ENCODE peak calls at places on chromosomes 1 and 21, in eight cellular contexts. One of them, this sample, is unnamed.

GRCh38 chr1:244414543-244414942 is 37.2 kb downstream of the ADSS2 start:
- DNase-seq in lower leg skin: no peak
- DNase-seq in GM20000: no peak
- DNase-seq in endothelial cell of umbilical vein: peak
- DNase-seq in tibial artery: no peak
- DNase-seq in heart left ventricle: no peak
- DNase-seq in GM13977: no peak
- DNase-seq in Calu3: no peak
- DNase-seq in this sample: no peak

GRCh38 chr1:99527078-99527477 is 118.8 kb upstream of the PALMD start:
- DNase-seq in lower leg skin: no peak
- DNase-seq in GM20000: no peak
- DNase-seq in endothelial cell of umbilical vein: peak
- DNase-seq in tibial artery: no peak
- DNase-seq in heart left ventricle: no peak
- DNase-seq in GM13977: no peak
- DNase-seq in Calu3: no peak
- DNase-seq in this sample: no peak

GRCh38 chr1:1806890-1807289 is 28.6 kb upstream of the NADK start:
- DNase-seq in lower leg skin: no peak
- DNase-seq in GM20000: no peak
- DNase-seq in endothelial cell of umbilical vein: no peak
- DNase-seq in tibial artery: no peak
- DNase-seq in heart left ventricle: no peak
- DNase-seq in GM13977: no peak
- DNase-seq in Calu3: no peak
- DNase-seq in this sample: no peak

GRCh38 chr1:53501065-53502005 is 42.1 kb downstream of the DMRTB1 start:
- DNase-seq in lower leg skin: no peak
- DNase-seq in GM20000: no peak
- DNase-seq in endothelial cell of umbilical vein: no peak
- DNase-seq in tibial artery: no peak
- DNase-seq in heart left ventricle: no peak
- DNase-seq in GM13977: no peak
- DNase-seq in Calu3: no peak
- DNase-seq in this sample: no peak

GRCh38 chr1:11761988-11762406 is at the start of gene C1orf167:
- DNase-seq in lower leg skin: no peak
- DNase-seq in GM20000: no peak
- DNase-seq in endothelial cell of umbilical vein: no peak
- DNase-seq in tibial artery: no peak
- DNase-seq in heart left ventricle: no peak
- DNase-seq in GM13977: no peak
- DNase-seq in Calu3: no peak
- DNase-seq in this sample: no peak

GRCh38 chr1:220301630-220302029 is 29.4 kb upstream of the RAB3GAP2 start:
- DNase-seq in lower leg skin: no peak
- DNase-seq in GM20000: no peak
- DNase-seq in endothelial cell of umbilical vein: no peak
- DNase-seq in tibial artery: no peak
- DNase-seq in heart left ventricle: no peak
- DNase-seq in GM13977: no peak
- DNase-seq in Calu3: no peak
- DNase-seq in this sample: no peak

GRCh38 chr1:169548312-169548711 is 38.0 kb downstream of the F5 start:
- DNase-seq in lower leg skin: no peak
- DNase-seq in GM20000: no peak
- DNase-seq in endothelial cell of umbilical vein: no peak
- DNase-seq in tibial artery: no peak
- DNase-seq in heart left ventricle: no peak
- DNase-seq in GM13977: no peak
- DNase-seq in Calu3: no peak
- DNase-seq in this sample: no peak

GRCh38 chr1:230548357-230548756 is 93.9 kb upstream of the COG2 start:
- DNase-seq in lower leg skin: no peak
- DNase-seq in GM20000: no peak
- DNase-seq in endothelial cell of umbilical vein: no peak
- DNase-seq in tibial artery: no peak
- DNase-seq in heart left ventricle: no peak
- DNase-seq in GM13977: no peak
- DNase-seq in Calu3: no peak
- DNase-seq in this sample: no peak

GRCh38 chr1:112638109-112638426 is 18.4 kb downstream of the CAPZA1 start:
- DNase-seq in lower leg skin: no peak
- DNase-seq in GM20000: no peak
- DNase-seq in endothelial cell of umbilical vein: no peak
- DNase-seq in tibial artery: no peak
- DNase-seq in heart left ventricle: no peak
- DNase-seq in GM13977: no peak
- DNase-seq in Calu3: no peak
- DNase-seq in this sample: no peak

GRCh38 chr21:40404319-40404906 is 442.5 kb downstream of the DSCAM start:
- DNase-seq in lower leg skin: no peak
- DNase-seq in GM20000: no peak
- DNase-seq in endothelial cell of umbilical vein: no peak
- DNase-seq in tibial artery: no peak
- DNase-seq in heart left ventricle: no peak
- DNase-seq in GM13977: no peak
- DNase-seq in Calu3: no peak
- DNase-seq in this sample: no peak

GRCh38 chr1:227845519-227845918 is 30.0 kb downstream of the PRSS38 start:
- DNase-seq in lower leg skin: peak
- DNase-seq in GM20000: no peak
- DNase-seq in endothelial cell of umbilical vein: no peak
- DNase-seq in tibial artery: no peak
- DNase-seq in heart left ventricle: no peak
- DNase-seq in GM13977: no peak
- DNase-seq in Calu3: no peak
- DNase-seq in this sample: no peak

GRCh38 chr1:10107985-10108663 is 75.4 kb downstream of the UBE4B start:
- DNase-seq in lower leg skin: no peak
- DNase-seq in GM20000: no peak
- DNase-seq in endothelial cell of umbilical vein: peak
- DNase-seq in tibial artery: no peak
- DNase-seq in heart left ventricle: no peak
- DNase-seq in GM13977: no peak
- DNase-seq in Calu3: peak
- DNase-seq in this sample: no peak

GRCh38 chr1:48859429-48859828 is 82.7 kb upstream of the BEND5 start:
- DNase-seq in lower leg skin: no peak
- DNase-seq in GM20000: no peak
- DNase-seq in endothelial cell of umbilical vein: no peak
- DNase-seq in tibial artery: no peak
- DNase-seq in heart left ventricle: no peak
- DNase-seq in GM13977: no peak
- DNase-seq in Calu3: no peak
- DNase-seq in this sample: no peak

GRCh38 chr21:45323487-45324380 is 36.0 kb upstream of the POFUT2 start:
- DNase-seq in lower leg skin: no peak
- DNase-seq in GM20000: no peak
- DNase-seq in endothelial cell of umbilical vein: no peak
- DNase-seq in tibial artery: peak
- DNase-seq in heart left ventricle: no peak
- DNase-seq in GM13977: no peak
- DNase-seq in Calu3: no peak
- DNase-seq in this sample: no peak

GRCh38 chr1:25566730-25567341 is 23.4 kb downstream of the LDLRAP1 start:
- DNase-seq in lower leg skin: no peak
- DNase-seq in GM20000: no peak
- DNase-seq in endothelial cell of umbilical vein: no peak
- DNase-seq in tibial artery: peak
- DNase-seq in heart left ventricle: peak
- DNase-seq in GM13977: no peak
- DNase-seq in Calu3: no peak
- DNase-seq in this sample: no peak

GRCh38 chr1:81174052-81174451 is 626.7 kb upstream of the ADGRL2 start:
- DNase-seq in lower leg skin: no peak
- DNase-seq in GM20000: no peak
- DNase-seq in endothelial cell of umbilical vein: no peak
- DNase-seq in tibial artery: no peak
- DNase-seq in heart left ventricle: no peak
- DNase-seq in GM13977: no peak
- DNase-seq in Calu3: peak
- DNase-seq in this sample: no peak

GRCh38 chr1:151502859-151503509 is 8.2 kb upstream of the CGN start:
- DNase-seq in lower leg skin: no peak
- DNase-seq in GM20000: no peak
- DNase-seq in endothelial cell of umbilical vein: no peak
- DNase-seq in tibial artery: no peak
- DNase-seq in heart left ventricle: no peak
- DNase-seq in GM13977: no peak
- DNase-seq in Calu3: no peak
- DNase-seq in this sample: no peak

GRCh38 chr1:15295676-15296075 is 48.7 kb downstream of the FHAD1 start:
- DNase-seq in lower leg skin: no peak
- DNase-seq in GM20000: no peak
- DNase-seq in endothelial cell of umbilical vein: no peak
- DNase-seq in tibial artery: no peak
- DNase-seq in heart left ventricle: no peak
- DNase-seq in GM13977: no peak
- DNase-seq in Calu3: no peak
- DNase-seq in this sample: no peak

GRCh38 chr1:31633117-31633516 is 11.6 kb downstream of the PEF1 start:
- DNase-seq in lower leg skin: no peak
- DNase-seq in GM20000: no peak
- DNase-seq in endothelial cell of umbilical vein: no peak
- DNase-seq in tibial artery: no peak
- DNase-seq in heart left ventricle: no peak
- DNase-seq in GM13977: no peak
- DNase-seq in Calu3: peak
- DNase-seq in this sample: no peak

GRCh38 chr1:17119076-17119743 is at the start of gene PADI2:
- DNase-seq in lower leg skin: peak
- DNase-seq in GM20000: peak
- DNase-seq in endothelial cell of umbilical vein: peak
- DNase-seq in tibial artery: peak
- DNase-seq in heart left ventricle: peak
- DNase-seq in GM13977: peak
- DNase-seq in Calu3: peak
- DNase-seq in this sample: peak
- TF ChIP-seq CTCF in lower leg skin: no peak
- TF ChIP-seq CTCF in GM20000: no peak
- TF ChIP-seq CTCF in endothelial cell of umbilical vein: no peak
- TF ChIP-seq CTCF in tibial artery: no peak
- TF ChIP-seq CTCF in heart left ventricle: no peak
- TF ChIP-seq CTCF in GM13977: no peak
- TF ChIP-seq CTCF in Calu3: no peak
- TF ChIP-seq CTCF in this sample: no peak

GRCh38 chr1:107787299-107787698 is 177.7 kb downstream of the VAV3 start:
- DNase-seq in lower leg skin: no peak
- DNase-seq in GM20000: peak
- DNase-seq in endothelial cell of umbilical vein: no peak
- DNase-seq in tibial artery: no peak
- DNase-seq in heart left ventricle: no peak
- DNase-seq in GM13977: no peak
- DNase-seq in Calu3: no peak
- DNase-seq in this sample: no peak
- TF ChIP-seq CTCF in lower leg skin: no peak
- TF ChIP-seq CTCF in GM20000: no peak
- TF ChIP-seq CTCF in endothelial cell of umbilical vein: no peak
- TF ChIP-seq CTCF in tibial artery: no peak
- TF ChIP-seq CTCF in heart left ventricle: no peak
- TF ChIP-seq CTCF in GM13977: peak
- TF ChIP-seq CTCF in Calu3: no peak
- TF ChIP-seq CTCF in this sample: peak

DNA sequence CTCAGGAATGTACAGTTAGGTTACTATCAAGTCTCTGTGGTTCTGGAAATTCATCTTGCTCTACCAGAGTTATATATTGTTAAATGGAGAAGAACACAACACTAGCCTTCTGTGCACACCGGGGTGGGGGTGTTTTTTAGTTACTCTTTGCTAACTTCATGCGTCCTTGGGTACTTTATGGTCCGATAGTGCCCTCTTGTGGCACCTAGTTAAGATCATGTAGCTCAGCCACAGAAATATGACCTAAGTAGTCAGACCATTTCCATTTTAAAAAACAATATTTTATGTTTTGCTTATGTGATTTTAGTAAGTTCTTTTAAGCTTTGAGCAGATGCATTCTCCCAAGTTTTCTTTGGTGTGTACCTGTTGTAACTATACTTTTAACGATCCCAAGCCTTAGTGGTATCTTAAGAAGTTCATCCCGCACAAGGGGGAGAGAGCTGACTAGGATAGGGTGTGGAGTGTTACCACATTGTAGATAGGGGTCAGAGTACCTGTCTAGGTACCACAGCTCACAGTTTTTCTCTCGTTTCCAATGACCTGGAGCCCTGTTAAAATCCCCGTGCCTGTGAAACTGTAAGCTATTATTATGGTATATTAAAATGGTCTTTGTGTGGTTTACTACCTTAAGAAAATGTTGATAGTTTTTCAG is 20.6 kb upstream of the SH3D21 start:
- DNase-seq in lower leg skin: no peak
- DNase-seq in GM20000: peak
- DNase-seq in endothelial cell of umbilical vein: peak
- DNase-seq in tibial artery: peak
- DNase-seq in heart left ventricle: peak
- DNase-seq in GM13977: peak
- DNase-seq in Calu3: peak
- DNase-seq in this sample: peak
- TF ChIP-seq CTCF in lower leg skin: peak
- TF ChIP-seq CTCF in GM20000: peak
- TF ChIP-seq CTCF in endothelial cell of umbilical vein: peak
- TF ChIP-seq CTCF in tibial artery: peak
- TF ChIP-seq CTCF in heart left ventricle: peak
- TF ChIP-seq CTCF in GM13977: peak
- TF ChIP-seq CTCF in Calu3: peak
- TF ChIP-seq CTCF in this sample: peak

DNA sequence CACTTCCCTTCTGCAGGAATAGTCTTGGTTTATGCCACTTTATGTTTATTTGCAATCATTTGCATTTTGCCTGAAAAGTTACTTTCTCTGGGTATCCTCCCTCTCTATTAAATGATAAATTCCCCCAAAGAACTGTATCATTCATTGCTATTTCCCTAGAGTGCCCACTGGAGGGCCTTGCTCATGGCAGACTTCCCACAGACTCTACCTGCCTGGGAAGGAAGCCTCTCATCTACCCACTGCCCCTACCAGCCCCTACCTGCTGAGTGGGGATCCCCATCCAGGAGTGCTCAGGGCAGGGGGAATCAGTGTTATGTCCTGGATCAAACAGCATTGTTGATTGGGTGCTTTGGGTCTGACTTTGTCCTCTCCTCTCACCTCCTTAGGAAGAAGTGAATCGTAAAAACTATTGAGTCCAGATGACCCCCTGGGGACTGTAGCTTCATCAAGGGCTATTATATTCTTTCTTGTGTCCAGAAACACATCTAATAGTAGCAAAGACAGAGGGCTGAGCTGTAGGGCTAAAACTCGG is 6.8 kb upstream of the LRRN2 start:
- DNase-seq in lower leg skin: no peak
- DNase-seq in GM20000: no peak
- DNase-seq in endothelial cell of umbilical vein: no peak
- DNase-seq in tibial artery: no peak
- DNase-seq in heart left ventricle: no peak
- DNase-seq in GM13977: no peak
- DNase-seq in Calu3: peak
- DNase-seq in this sample: no peak
- TF ChIP-seq CTCF in lower leg skin: no peak
- TF ChIP-seq CTCF in GM20000: no peak
- TF ChIP-seq CTCF in endothelial cell of umbilical vein: no peak
- TF ChIP-seq CTCF in tibial artery: no peak
- TF ChIP-seq CTCF in heart left ventricle: no peak
- TF ChIP-seq CTCF in GM13977: no peak
- TF ChIP-seq CTCF in Calu3: no peak
- TF ChIP-seq CTCF in this sample: no peak